ENCODE peak calls at places on chromosome 11, in four cellular contexts. Q, W, E and B are unnamed samples. For H3K36me3, the result is how much of the 10 kb centered on the place peaks cover.

GRCh38 chr11:76690736-76691135 is 20.2 kb upstream of the LRRC32 start:
- DNase-seq in Q (no peak), W (no peak), E (no peak), B (no peak)

GRCh38 chr11:71948314-71949027 is 19.6 kb downstream of the RNF121 start:
- DNase-seq in Q (peak), W (no peak), E (no peak), B (no peak)

GRCh38 chr11:134792677-134793076 is 380.6 kb upstream of the B3GAT1 start:
- DNase-seq in Q (no peak), W (no peak), E (no peak), B (no peak)

GRCh38 chr11:65433657-65434056 is 11.1 kb downstream of the NEAT1 start:
- DNase-seq in Q (no peak), W (no peak), E (no peak), B (no peak)

GRCh38 chr11:132126973-132127900 is 756.8 kb downstream of the NTM start:
- DNase-seq in Q (peak), W (no peak), E (no peak), B (no peak)

GRCh38 chr11:17013548-17014320 is 480 bp downstream of the PLEKHA7 start:
- DNase-seq in Q (peak), W (no peak), E (no peak), B (peak)

GRCh38 chr11:72594493-72595291 is 79.5 kb downstream of the PDE2A start:
- DNase-seq in Q (no peak), W (no peak), E (no peak), B (no peak)

GRCh38 chr11:288328-289144 is at the start of gene PGGHG:
- DNase-seq in Q (peak), W (peak), E (peak), B (peak)

GRCh38 chr11:31340903-31341572 is 28.5 kb downstream of the DCDC1 start:
- DNase-seq in Q (peak), W (no peak), E (peak), B (no peak)

GRCh38 chr11:27230175-27230565 is 132.8 kb downstream of the CCDC34 start:
- DNase-seq in Q (no peak), W (no peak), E (no peak), B (no peak)

GRCh38 chr11:92941676-92942571 is 27.5 kb upstream of the MTNR1B start:
- DNase-seq in Q (peak), W (no peak), E (peak), B (no peak)

GRCh38 chr11:118908264-118908663 is 17.5 kb downstream of the BCL9L start:
- DNase-seq in Q (no peak), W (no peak), E (no peak), B (no peak)

GRCh38 chr11:118908931-118909618 is 16.7 kb downstream of the BCL9L start:
- DNase-seq in Q (peak), W (peak), E (peak), B (peak)

GRCh38 chr11:118909619-118910308 is 16.0 kb downstream of the BCL9L start:
- DNase-seq in Q (no peak), W (no peak), E (no peak), B (peak)

GRCh38 chr11:118907749-118908106 is 18.0 kb downstream of the BCL9L start:
- DNase-seq in Q (no peak), W (no peak), E (peak), B (no peak)

GRCh38 chr11:118907051-118907748 is 18.5 kb downstream of the BCL9L start:
- DNase-seq in Q (peak), W (peak), E (peak), B (peak)
- H3K36me3 ChIP-seq in Q (under half), W (under half), E (under half), B (under half)

DNA sequence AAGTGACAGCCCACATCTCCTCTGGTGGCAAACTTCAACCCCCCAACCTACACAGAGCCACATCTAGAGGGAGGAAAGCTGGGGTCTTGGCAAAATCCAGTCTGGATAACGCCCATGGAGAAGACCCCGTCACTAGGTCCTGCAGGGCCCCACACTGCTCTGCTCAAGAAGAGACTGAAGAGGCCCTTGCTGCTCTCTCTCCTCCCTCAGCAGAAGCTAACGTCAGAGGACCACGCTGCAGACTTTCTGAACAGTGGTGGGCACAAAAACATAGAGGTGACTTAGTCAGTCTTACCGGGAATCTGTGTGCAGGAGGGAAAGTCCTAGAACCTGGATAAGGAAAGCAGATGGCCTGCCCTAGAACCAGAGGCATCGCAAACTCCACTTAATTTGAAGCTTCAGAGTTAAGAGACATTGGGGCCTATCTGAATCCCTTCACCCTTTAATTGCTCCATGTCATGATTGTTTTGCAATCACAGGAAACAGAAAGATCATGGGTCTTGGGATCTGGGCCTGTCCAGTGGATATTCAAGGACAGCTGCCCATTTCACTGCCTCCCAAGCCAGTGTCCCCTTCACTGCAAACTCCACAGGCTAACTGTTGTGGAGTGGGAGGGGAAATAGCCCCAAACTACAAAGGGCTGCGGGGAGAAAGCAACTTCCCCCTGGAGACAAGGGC is 1.7 kb downstream of the DKK3 start:
- DNase-seq in Q (no peak), W (no peak), E (no peak), B (no peak)
- H3K36me3 ChIP-seq in Q (under half), W (under half), E (under half), B (under half)

GRCh38 chr11:68450711-68451110 is 9.8 kb upstream of the PPP6R3 start:
- DNase-seq in Q (no peak), W (no peak), E (no peak), B (no peak)

GRCh38 chr11:68446046-68446725 is 14.4 kb upstream of the PPP6R3 start:
- DNase-seq in Q (no peak), W (no peak), E (no peak), B (peak)

GRCh38 chr11:68448604-68449011 is 11.9 kb upstream of the PPP6R3 start:
- DNase-seq in Q (no peak), W (no peak), E (no peak), B (peak)

GRCh38 chr11:68447015-68447801 is 13.3 kb upstream of the PPP6R3 start:
- DNase-seq in Q (peak), W (peak), E (peak), B (peak)

GRCh38 chr11:68449951-68450350 is 10.6 kb upstream of the PPP6R3 start:
- DNase-seq in Q (no peak), W (no peak), E (no peak), B (no peak)
- H3K36me3 ChIP-seq in Q (under half), W (under half), E (under half), B (under half)

GRCh38 chr11:62575156-62575555 is 1.5 kb upstream of the EEF1G start:
- DNase-seq in Q (peak), W (no peak), E (no peak), B (peak)
- H3K36me3 ChIP-seq in Q (under half), W (under half), E (under half), B (under half)

DNA sequence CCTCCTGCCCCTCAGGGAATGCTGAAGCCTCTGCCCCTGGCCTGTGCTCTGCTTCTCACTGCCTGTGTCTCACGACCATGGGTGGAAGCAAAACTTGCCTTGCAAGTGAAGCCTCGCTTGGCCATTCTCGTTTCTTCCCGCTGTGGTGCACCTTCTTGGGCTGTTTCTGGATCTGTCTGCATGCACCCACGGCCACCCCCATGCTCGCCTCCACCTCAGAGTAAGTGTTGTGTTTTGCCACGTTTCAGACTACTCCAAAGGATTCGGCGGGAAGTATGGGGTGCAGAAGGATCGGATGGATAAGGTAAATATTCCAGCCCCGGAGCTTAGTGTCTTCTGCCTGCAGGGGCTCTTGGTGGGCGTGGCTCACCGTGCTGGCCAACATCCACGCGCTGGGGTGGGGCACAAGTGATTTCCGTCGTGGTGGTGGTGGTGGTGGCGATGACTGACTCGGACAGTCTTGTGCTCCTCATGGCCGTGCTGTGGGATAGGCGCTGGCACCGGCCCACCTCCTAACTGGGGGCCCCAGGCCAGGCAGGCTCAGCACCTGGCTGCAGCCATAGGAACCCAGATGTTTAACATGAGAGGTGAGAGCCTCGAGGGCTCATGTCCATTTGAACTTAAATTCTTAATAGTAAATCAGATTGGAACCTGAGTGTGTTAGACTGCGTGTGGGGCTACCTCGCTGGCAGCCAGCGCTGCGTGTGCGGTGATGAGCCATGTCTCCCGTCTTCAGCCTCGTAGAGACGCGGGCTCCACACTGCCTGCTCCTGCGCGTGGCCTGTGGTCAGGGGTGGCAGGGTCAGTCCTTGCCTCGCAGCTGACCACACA is 24.6 kb downstream of the CTTN start:
- DNase-seq in Q (no peak), W (no peak), E (no peak), B (no peak)
- H3K36me3 ChIP-seq in Q (under half), W (under half), E (half or more), B (under half)

GRCh38 chr11:8698379-8698851 is 15.8 kb downstream of the RPL27A start:
- DNase-seq in Q (peak), W (no peak), E (no peak), B (no peak)
- H3K36me3 ChIP-seq in Q (under half), W (under half), E (under half), B (under half)

GRCh38 chr11:68525320-68525719 is 64.8 kb downstream of the PPP6R3 start:
- DNase-seq in Q (no peak), W (no peak), E (no peak), B (no peak)
- H3K36me3 ChIP-seq in Q (under half), W (under half), E (half or more), B (under half)

DNA sequence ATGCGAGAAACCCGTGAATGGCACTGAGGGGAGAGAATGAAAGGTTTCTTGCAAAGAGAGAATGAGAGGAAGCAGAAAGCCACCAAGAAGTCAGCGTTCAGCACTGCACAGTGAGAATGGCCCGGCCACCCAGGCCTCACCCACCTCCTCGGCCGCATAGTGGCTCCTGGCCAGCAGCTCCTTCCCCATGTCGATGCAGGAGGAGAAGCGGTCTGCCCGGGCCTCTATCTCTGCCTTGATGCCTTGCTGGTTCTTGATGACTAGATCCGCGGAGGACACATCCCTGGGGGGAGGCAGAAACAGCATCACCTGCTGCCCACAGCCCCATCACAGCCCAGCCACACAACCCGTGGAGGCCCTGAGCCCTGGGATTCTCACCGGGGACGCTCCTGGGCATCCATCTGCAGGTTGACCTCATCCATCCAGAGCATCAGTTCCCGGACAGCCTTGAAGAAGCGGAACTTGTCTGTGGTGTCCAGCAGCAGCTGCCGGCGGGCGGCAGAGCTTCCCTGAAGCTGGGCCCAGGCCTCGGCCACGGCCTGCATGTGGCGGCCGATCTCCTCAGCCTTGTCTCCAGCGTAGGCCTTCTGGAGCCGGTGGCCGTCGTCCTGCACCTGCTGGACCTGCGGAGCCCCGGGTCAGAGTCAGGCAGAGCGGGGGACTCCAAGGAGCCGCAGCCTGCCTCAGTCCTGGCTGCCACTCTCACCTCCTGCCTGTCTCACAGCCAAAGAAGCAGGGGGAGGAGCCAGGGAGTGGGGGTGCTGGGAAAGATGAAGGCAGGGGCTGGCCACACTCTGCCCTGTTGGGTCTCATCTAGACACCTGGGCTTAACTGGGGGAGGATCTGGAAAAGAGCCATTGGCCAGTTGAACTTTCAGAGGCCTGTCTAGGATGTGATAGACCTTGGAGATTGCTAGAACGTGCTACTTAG is 12.2 kb upstream of the RBM4B start:
- DNase-seq in Q (no peak), W (no peak), E (no peak), B (no peak)
- H3K36me3 ChIP-seq in Q (under half), W (under half), E (half or more), B (under half)

GRCh38 chr11:18191376-18191775 is 18.7 kb downstream of the MRGPRX4 start:
- DNase-seq in Q (no peak), W (no peak), E (no peak), B (no peak)
- H3K36me3 ChIP-seq in Q (under half), W (under half), E (under half), B (under half)

GRCh38 chr11:66491315-66491935 is 11.2 kb downstream of the DPP3 start:
- DNase-seq in Q (no peak), W (no peak), E (no peak), B (no peak)
- H3K36me3 ChIP-seq in Q (under half), W (under half), E (under half), B (under half)